ENCODE peak calls at places on chromosomes 2 and 18, in seven cellular contexts. H is GM12878, L is SK-N-SH, E is K562, O is HCT116, A is H1, Z is HepG2. P is an unnamed sample.
A peak's percentile ranks its signal among the peaks of the same experiment; 100 is the strongest.

GRCh38 chr2:41933585-41934322 is 114.1 kb upstream of the PKDCC start:
- DNase-seq in H (no peak), L (no peak), E (no peak), O (no peak), A (no peak), Z (no peak), P (no peak)

GRCh38 chr2:66553370-66553769 is 118.4 kb downstream of the MEIS1 start:
- DNase-seq in H (no peak), L (no peak), E (peak; percentile 12), O (no peak), A (no peak), Z (no peak), P (no peak)

GRCh38 chr2:152126664-152127063 is 27.8 kb upstream of the CACNB4 start:
- DNase-seq in H (no peak), L (no peak), E (peak; percentile 23), O (no peak), A (no peak), Z (no peak), P (no peak)

GRCh38 chr2:134216152-134216829 is 37.6 kb upstream of the MGAT5 start:
- DNase-seq in H (no peak), L (no peak), E (no peak), O (no peak), A (no peak), Z (no peak), P (no peak)

GRCh38 chr2:219560037-219560892 is 11.1 kb downstream of the OBSL1 start:
- DNase-seq in H (no peak), L (peak; percentile 90), E (no peak), O (no peak), A (no peak), Z (no peak), P (no peak)

GRCh38 chr2:128607981-128608506 is 289.4 kb upstream of the HS6ST1 start:
- DNase-seq in H (no peak), L (peak; percentile 51), E (no peak), O (no peak), A (no peak), Z (no peak), P (no peak)

GRCh38 chr18:47574966-47575365 is 323.5 kb upstream of the SKOR2 start:
- DNase-seq in H (no peak), L (no peak), E (no peak), O (no peak), A (no peak), Z (peak; percentile 92), P (no peak)

GRCh38 chr2:215685218-215685962 is 249.5 kb upstream of the FN1 start:
- DNase-seq in H (no peak), L (no peak), E (no peak), O (no peak), A (no peak), Z (no peak), P (no peak)

DNA sequence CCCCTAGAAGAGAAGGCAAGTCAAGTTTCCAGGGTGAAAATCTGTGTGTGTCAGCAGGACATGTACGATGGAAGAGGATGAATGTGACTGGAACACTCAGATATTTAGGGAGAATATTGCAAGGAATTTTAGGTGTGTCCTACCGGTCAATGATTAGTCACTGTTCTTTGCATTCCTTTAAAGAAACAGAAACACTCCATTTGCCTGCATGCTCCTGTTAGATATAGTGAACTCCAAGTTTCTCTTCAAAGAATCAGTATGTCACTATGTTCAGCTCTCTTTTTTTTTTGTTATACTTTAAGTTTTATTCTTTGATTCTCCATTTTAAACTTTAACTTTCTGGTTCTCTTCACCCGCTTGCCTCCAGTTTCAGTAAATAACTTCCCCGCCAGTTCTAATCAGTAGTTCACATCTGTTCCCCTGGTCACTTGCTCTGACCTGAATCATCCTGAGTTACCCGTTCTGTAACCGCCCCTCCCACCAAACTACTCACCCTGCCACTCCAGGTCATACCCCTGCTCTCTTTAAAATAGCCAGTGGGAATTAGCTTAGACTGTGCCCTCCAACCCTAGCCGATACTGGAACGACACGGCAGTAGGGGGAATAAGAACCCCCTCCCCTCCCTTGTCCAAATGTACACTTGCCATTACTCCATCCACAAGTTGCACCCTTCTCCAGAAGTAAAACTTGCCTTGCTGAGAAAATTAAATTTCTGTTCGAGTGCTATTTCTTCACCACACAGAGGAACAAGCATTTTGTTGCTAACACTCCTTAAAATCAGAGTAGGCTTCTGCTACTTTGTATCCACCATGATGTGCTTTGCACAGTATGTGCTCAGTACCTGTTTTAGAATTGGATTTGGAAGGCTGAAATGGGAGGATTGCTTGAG is 268.4 kb downstream of the METTL4 start:
- DNase-seq in H (no peak), L (no peak), E (peak; percentile 93), O (peak; percentile 68), A (no peak), Z (no peak), P (no peak)
- TF ChIP-seq YY1 in H (no peak), L (no peak), E (no peak), O (no peak), A (no peak), Z (no peak), P (no peak)

GRCh38 chr2:54599326-54599710 is 124.1 kb upstream of the EML6 start:
- DNase-seq in H (no peak), L (no peak), E (no peak), O (no peak), A (no peak), Z (no peak), P (no peak)
- H3K4me1 ChIP-seq in H (peaks cover 38% of the 10 kb centered on the region), L (peaks cover 28% of the 10 kb centered on the region), E (peaks cover 85% of the 10 kb centered on the region), O (peaks cover 15% of the 10 kb centered on the region), A (peaks cover 4% of the 10 kb centered on the region), Z (peaks cover 95% of the 10 kb centered on the region), P (no peaks in the 10 kb centered on the region)

DNA sequence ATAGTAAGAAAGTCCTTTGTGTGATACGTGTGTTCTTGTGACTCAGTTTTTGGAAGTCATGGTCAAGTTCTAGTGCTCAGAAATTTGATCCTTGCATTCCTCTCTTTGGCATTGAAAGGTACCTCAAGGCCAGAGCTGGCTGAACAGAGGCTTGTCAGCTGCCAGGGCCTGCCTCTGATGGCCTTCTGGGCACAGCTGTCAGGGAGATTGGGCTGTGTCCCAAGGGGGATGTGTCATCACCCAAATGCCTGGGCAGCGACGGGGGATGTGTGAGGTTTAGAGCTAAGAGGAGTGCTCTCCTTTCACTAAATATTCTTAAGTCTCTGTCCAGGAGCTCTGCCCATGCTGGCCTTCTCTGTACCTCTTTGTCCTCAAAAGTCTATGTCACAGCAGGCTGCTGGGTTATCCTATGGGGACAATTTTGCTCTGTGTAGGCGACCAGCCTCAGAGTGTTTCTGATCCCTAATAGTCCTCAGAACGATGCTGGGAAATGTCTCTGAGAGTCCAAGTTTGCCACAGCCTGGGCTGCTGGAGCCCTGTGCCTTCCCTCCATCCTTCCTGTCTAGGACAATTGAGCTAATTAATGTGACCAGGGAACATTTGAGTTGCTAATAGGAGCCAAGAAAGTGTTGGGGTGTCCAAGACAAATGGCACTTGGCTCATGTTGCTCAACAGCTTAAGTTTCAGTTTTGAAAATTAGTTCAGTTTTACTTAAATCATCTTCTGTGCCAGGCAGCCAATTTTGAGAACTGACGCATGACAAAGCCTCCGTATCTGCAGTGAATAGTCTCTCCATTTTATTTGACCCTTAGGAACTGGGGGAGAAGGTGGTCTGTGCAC is 115.5 kb upstream of the ZNF521 start:
- DNase-seq in H (no peak), L (no peak), E (no peak), O (no peak), A (no peak), Z (no peak), P (no peak)
- H3K9ac ChIP-seq in H (no peak overlapping the region), L (no peak overlapping the region), E (no peak overlapping the region), O (no peak overlapping the region), A (no peak overlapping the region), Z (no peak overlapping the region), P (no peak overlapping the region)

DNA sequence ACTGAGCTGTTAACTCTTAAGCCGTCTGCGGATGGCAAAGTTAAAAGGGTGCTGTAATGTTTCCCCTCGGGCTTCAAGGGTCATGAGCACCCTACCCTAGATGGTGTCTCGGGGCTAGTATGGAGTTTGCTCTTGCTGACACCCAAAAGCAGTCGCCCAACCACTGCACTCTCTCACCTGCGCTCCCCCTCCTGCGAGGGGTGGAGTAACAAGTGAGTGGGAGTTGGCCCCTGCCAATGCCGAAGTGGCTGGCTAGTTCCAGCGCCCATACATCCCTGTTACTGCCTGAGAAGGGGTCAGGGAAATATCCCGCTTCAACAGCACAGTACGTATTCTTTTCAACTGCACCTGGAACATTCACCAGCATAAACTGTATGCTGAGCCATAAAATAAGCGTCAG is 47.5 kb downstream of the FAM117B start:
- DNase-seq in H (no peak), L (no peak), E (no peak), O (no peak), A (peak; percentile 3), Z (no peak), P (no peak)
- TF ChIP-seq YY1 in H (no peak), L (no peak), E (no peak), O (no peak), A (no peak), Z (no peak), P (no peak)

DNA sequence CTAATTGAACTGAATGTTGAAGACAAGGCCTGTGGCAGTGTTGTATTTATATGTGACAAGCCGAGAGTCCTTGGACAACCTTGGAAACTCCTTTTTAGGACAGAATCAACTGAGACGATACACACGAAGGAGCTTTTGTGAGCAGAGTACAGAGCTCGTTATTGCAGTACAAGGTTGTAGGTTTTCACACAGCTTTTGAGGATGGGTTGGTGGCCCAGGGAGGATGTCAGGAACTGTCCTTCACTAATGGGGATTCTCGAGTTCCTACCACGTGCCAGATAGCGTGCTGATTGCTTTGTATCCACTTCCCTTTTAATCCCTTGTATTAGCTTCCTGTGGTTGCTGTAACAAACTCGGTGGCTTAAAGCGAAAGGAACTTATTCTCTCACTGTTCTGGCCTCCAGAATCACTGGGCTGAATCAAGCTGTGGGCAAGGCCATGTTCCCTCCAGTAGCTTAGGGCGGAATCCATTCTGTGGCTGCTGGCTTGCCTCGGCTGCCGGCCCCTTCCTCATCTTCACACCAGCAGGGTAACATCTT is 20.2 kb downstream of the INPP4A start:
- DNase-seq in H (peak; percentile 98), L (no peak), E (peak; percentile 35), O (no peak), A (no peak), Z (no peak), P (no peak)
- H3K4me1 ChIP-seq in H (peaks cover 83% of the 10 kb centered on the region), L (peaks cover 53% of the 10 kb centered on the region), E (peaks cover 37% of the 10 kb centered on the region), O (peaks cover 38% of the 10 kb centered on the region), A (peaks cover 21% of the 10 kb centered on the region), Z (peaks cover 21% of the 10 kb centered on the region), P (peaks cover 12% of the 10 kb centered on the region)

DNA sequence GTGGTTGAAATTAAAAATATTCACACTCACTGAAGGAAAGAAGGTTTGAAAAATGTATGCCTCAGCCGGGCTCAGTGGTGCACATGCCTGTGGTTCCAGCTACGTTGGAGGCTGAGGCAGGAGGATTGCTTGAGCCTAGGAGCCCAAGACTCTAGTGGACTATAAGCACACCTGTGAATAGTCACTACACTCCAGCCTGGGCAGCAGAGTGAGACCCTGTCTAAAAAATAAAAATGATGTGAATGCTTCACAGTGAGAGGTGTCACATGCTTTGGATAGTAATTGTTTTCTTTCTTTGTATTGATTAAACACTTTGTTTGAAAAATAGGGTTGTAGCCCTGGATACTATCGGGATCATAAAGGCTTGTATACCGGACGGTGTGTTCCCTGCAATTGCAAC is 138.6 kb upstream of the TTC39C start:
- DNase-seq in H (no peak), L (no peak), E (no peak), O (no peak), A (no peak), Z (no peak), P (no peak)
- H3K9ac ChIP-seq in H (no peak overlapping the region), L (no peak overlapping the region), E (no peak overlapping the region), O (no peak overlapping the region), A (no peak overlapping the region), Z (no peak overlapping the region), P (no peak overlapping the region)

P was measured in NT2/D1.